ENCODE peak calls at places on chromosomes 6 and 20, in four cellular contexts. J is MCF 10A; L is sciatic nerve; B is activated naive CD8-positive, alpha-beta T cell treated with anti-CD3 and anti-CD28 coated beads, Interleukin-2, amount 50 U/mL, for 16 hours. G is an unnamed sample.
A peak's percentile ranks its signal among the peaks of the same experiment; 100 is the strongest.

GRCh38 chr6:99434702-99435530 is 9.8 kb upstream of the PNISR start:
- DNase-seq in J (peak; percentile 39), L (no peak), B (no peak), G (peak; percentile 54)

GRCh38 chr6:133456439-133456838 is 215.3 kb downstream of the EYA4 start:
- DNase-seq in J (no peak), L (no peak), B (no peak), G (no peak)

GRCh38 chr6:17959317-17959716 is 28.1 kb downstream of the KIF13A start:
- DNase-seq in J (no peak), L (no peak), B (no peak), G (no peak)

GRCh38 chr6:121917834-121918559 is 481.5 kb upstream of the HSF2 start:
- DNase-seq in J (no peak), L (no peak), B (no peak), G (peak; percentile 88)

GRCh38 chr6:21691685-21692346 is 98.3 kb downstream of the SOX4 start:
- DNase-seq in J (no peak), L (no peak), B (no peak), G (no peak)

GRCh38 chr6:148972481-148972880 is 225.7 kb downstream of the UST start:
- DNase-seq in J (peak; percentile 77), L (peak; percentile 66), B (no peak), G (peak; percentile 68)

GRCh38 chr6:31368461-31368860 is 11.5 kb upstream of the HLA-B start:
- DNase-seq in J (no peak), L (no peak), B (no peak), G (peak; percentile 10)

GRCh38 chr6:29553268-29554057 is 6.1 kb downstream of the UBD start:
- DNase-seq in J (no peak), L (peak; percentile 66), B (no peak), G (peak; percentile 12)

GRCh38 chr6:28977351-28978136 is 27.6 kb downstream of the ZNF311 start:
- DNase-seq in J (peak; percentile 83), L (no peak), B (no peak), G (peak; percentile 68)

GRCh38 chr20:20215976-20216727 is 151.8 kb upstream of the INSM1 start:
- DNase-seq in J (no peak), L (no peak), B (no peak), G (no peak)

GRCh38 chr20:31712564-31713311 is 9.9 kb downstream of the BCL2L1 start:
- DNase-seq in J (peak; percentile 92), L (peak; percentile 77), B (no peak), G (peak; percentile 81)

GRCh38 chr6:84417261-84417660 is 189.8 kb upstream of the CEP162 start:
- DNase-seq in J (peak; percentile 75), L (no peak), B (no peak), G (peak; percentile 48)

GRCh38 chr20:17875106-17875980 is 93.3 kb downstream of the SNX5 start:
- DNase-seq in J (peak; percentile 94), L (peak; percentile 86), B (no peak), G (peak; percentile 23)

GRCh38 chr20:25282034-25282781 is 34.3 kb downstream of the PYGB start:
- DNase-seq in J (no peak), L (peak; percentile 51), B (no peak), G (no peak)

GRCh38 chr20:1811621-1812498 is 83.3 kb upstream of the SIRPA start:
- DNase-seq in J (no peak), L (no peak), B (no peak), G (no peak)

GRCh38 chr6:35365599-35366596 is 23.5 kb downstream of the PPARD start:
- DNase-seq in J (peak; percentile 30), L (no peak), B (no peak), G (peak; percentile 67)

GRCh38 chr6:162974685-162975084 is 246.9 kb downstream of the PACRG start:
- DNase-seq in J (no peak), L (no peak), B (no peak), G (no peak)

GRCh38 chr6:436308-437041 is 44.9 kb downstream of the IRF4 start:
- DNase-seq in J (no peak), L (peak; percentile 76), B (no peak), G (no peak)

GRCh38 chr6:33072508-33073100 is 845 bp downstream of the HLA-DPA1 start:
- DNase-seq in J (no peak), L (no peak), B (no peak), G (no peak)

GRCh38 chr6:134002821-134003220 is 49.6 kb downstream of the SLC2A12 start:
- DNase-seq in J (no peak), L (no peak), B (no peak), G (no peak)

GRCh38 chr6:148711833-148712653 is 34.8 kb upstream of the UST start:
- DNase-seq in J (no peak), L (no peak), B (no peak), G (peak; percentile 50)

GRCh38 chr6:30272032-30272431 is 54.7 kb upstream of the TRIM39 start:
- DNase-seq in J (no peak), L (no peak), B (no peak), G (peak; percentile 11)

GRCh38 chr6:25645916-25646315 is 6.1 kb upstream of the SCGN start:
- DNase-seq in J (no peak), L (no peak), B (no peak), G (no peak)

GRCh38 chr6:64250126-64250525 is 614.5 kb downstream of the PHF3 start:
- DNase-seq in J (no peak), L (no peak), B (no peak), G (no peak)

GRCh38 chr6:73180718-73181619 is 44.3 kb downstream of the KHDC1L start:
- DNase-seq in J (peak; percentile 70), L (no peak), B (no peak), G (peak; percentile 76)

GRCh38 chr6:16684896-16685554 is 76.2 kb downstream of the ATXN1 start:
- DNase-seq in J (peak; percentile 85), L (no peak), B (peak; percentile 87), G (peak; percentile 95)

GRCh38 chr20:44284032-44284431 is 27.0 kb downstream of the FITM2 start:
- DNase-seq in J (no peak), L (no peak), B (no peak), G (no peak)

GRCh38 chr6:133225560-133225959 is 15.6 kb upstream of the EYA4 start:
- DNase-seq in J (no peak), L (no peak), B (no peak), G (no peak)